ENCODE peak calls at places on chromosomes 12 and 14, in seven cellular contexts. One of them, this sample, is unnamed.

GRCh38 chr12:15304296-15304695 is 18.0 kb upstream of the PTPRO start:
- DNase-seq in HCT116: no peak
- DNase-seq in GM12878: no peak
- DNase-seq in K562: no peak
- DNase-seq in SK-N-SH: no peak
- DNase-seq in HepG2: no peak
- DNase-seq in H1: no peak
- DNase-seq in this sample: no peak

GRCh38 chr14:102949062-102949800 is 26.8 kb downstream of the AMN start:
- DNase-seq in HCT116: no peak
- DNase-seq in GM12878: no peak
- DNase-seq in SK-N-SH: no peak
- DNase-seq in H1: no peak
- DNase-seq in HepG2: no peak
- DNase-seq in K562: no peak
- DNase-seq in this sample: no peak

GRCh38 chr12:109720856-109721189 is 7.2 kb downstream of the FAM222A start:
- DNase-seq in K562: no peak
- DNase-seq in SK-N-SH: no peak
- DNase-seq in HepG2: no peak
- DNase-seq in HCT116: no peak
- DNase-seq in H1: no peak
- DNase-seq in GM12878: no peak
- DNase-seq in this sample: no peak

GRCh38 chr12:52402377-52402776 is 3.8 kb downstream of the KRT82 start:
- DNase-seq in HCT116: no peak
- DNase-seq in GM12878: no peak
- DNase-seq in H1: no peak
- DNase-seq in K562: no peak
- DNase-seq in SK-N-SH: no peak
- DNase-seq in HepG2: no peak
- DNase-seq in this sample: no peak

GRCh38 chr14:22994762-22995275 is 12.5 kb upstream of the AJUBA start:
- DNase-seq in HepG2: peak; percentile 67
- DNase-seq in K562: peak; percentile 46
- DNase-seq in GM12878: no peak
- DNase-seq in SK-N-SH: peak; percentile 77
- DNase-seq in H1: no peak
- DNase-seq in HCT116: no peak
- DNase-seq in this sample: no peak

GRCh38 chr14:36720657-36721056 is 59.0 kb downstream of the PAX9 start:
- DNase-seq in K562: no peak
- DNase-seq in SK-N-SH: no peak
- DNase-seq in H1: no peak
- DNase-seq in GM12878: no peak
- DNase-seq in HCT116: no peak
- DNase-seq in HepG2: no peak
- DNase-seq in this sample: no peak

GRCh38 chr12:19978193-19978592 is 390.1 kb upstream of the PDE3A start:
- DNase-seq in HCT116: no peak
- DNase-seq in HepG2: no peak
- DNase-seq in H1: no peak
- DNase-seq in K562: no peak
- DNase-seq in SK-N-SH: no peak
- DNase-seq in GM12878: no peak
- DNase-seq in this sample: no peak

GRCh38 chr12:27284751-27285150 is 40.7 kb downstream of the STK38L start:
- DNase-seq in GM12878: peak; percentile 89
- DNase-seq in HepG2: no peak
- DNase-seq in HCT116: no peak
- DNase-seq in SK-N-SH: no peak
- DNase-seq in K562: no peak
- DNase-seq in H1: no peak
- DNase-seq in this sample: no peak

GRCh38 chr12:116876151-116876869 is 4.9 kb downstream of the HRK start:
- DNase-seq in HCT116: no peak
- DNase-seq in GM12878: no peak
- DNase-seq in HepG2: no peak
- DNase-seq in SK-N-SH: peak; percentile 57
- DNase-seq in H1: peak; percentile 64
- DNase-seq in K562: no peak
- DNase-seq in this sample: no peak

GRCh38 chr12:116880817-116881324 is 370 bp downstream of the HRK start:
- DNase-seq in HCT116: no peak
- DNase-seq in SK-N-SH: peak; percentile 83
- DNase-seq in GM12878: no peak
- DNase-seq in K562: peak; percentile 70
- DNase-seq in HepG2: peak; percentile 27
- DNase-seq in H1: peak; percentile 75
- DNase-seq in this sample: peak; percentile 79

GRCh38 chr12:116880213-116880816 is 926 bp downstream of the HRK start:
- DNase-seq in SK-N-SH: peak; percentile 34
- DNase-seq in K562: no peak
- DNase-seq in HepG2: no peak
- DNase-seq in HCT116: no peak
- DNase-seq in GM12878: no peak
- DNase-seq in H1: no peak
- DNase-seq in this sample: no peak

GRCh38 chr12:116879509-116880212 is 1.6 kb downstream of the HRK start:
- DNase-seq in HCT116: no peak
- DNase-seq in HepG2: no peak
- DNase-seq in SK-N-SH: peak; percentile 51
- DNase-seq in K562: no peak
- DNase-seq in H1: peak; percentile 55
- DNase-seq in GM12878: no peak
- DNase-seq in this sample: no peak

DNA sequence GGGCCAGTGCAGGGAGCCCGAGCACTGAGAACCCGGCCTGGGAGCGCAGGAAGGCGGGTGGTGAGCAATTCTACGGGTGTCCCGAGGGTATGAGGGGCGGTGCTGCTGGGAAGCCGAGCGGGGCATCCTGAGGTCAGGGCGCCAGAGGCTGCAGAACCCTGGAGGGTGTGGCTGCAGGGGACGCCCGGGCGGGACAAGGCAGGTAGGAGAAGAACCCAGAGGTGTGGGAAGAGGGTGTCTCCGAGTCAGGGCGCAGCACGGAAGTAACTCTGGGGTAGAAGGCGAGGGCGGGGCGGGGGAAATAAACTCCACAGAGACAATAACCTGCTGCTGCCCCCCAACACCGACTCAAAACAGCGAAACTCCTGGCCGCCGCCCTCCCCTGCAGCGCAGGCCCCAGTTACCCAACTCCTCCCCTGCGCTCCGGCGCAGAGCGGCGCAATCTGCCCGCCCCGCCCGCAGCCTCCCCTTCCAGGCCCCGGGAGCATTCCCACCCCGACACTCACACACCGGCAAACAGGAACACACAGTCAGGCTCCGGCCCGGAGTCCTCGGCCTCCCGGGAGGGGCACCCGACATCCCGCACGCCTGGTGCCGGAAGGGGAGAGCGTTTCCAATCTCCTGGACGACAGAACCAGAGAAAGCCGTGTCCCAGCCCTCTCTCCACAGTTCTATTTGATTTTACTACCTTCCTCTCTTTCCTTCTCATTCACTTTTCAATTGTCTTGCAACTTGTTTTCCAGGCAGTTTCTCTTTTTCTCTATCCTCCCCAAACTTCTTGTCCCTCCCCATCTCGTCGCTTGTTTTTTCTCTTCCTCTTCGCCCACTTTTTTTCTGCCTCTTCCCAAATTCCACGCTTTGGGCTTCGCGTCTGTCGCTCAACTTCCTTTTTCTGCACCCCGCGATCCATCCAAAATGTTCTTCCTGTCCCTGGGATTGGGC is 2.4 kb downstream of the HRK start:
- DNase-seq in K562: no peak
- DNase-seq in H1: peak; percentile 71
- DNase-seq in SK-N-SH: peak; percentile 62
- DNase-seq in GM12878: no peak
- DNase-seq in HCT116: no peak
- DNase-seq in HepG2: no peak
- DNase-seq in this sample: peak; percentile 60
- TF ChIP-seq JUND in K562: no peak
- TF ChIP-seq JUND in H1: no peak
- TF ChIP-seq JUND in SK-N-SH: no peak
- TF ChIP-seq JUND in GM12878: no peak
- TF ChIP-seq JUND in HCT116: no peak
- TF ChIP-seq JUND in HepG2: no peak
- TF ChIP-seq JUND in this sample: no peak

GRCh38 chr14:24100982-24101494 is 6.9 kb downstream of the PCK2 start:
- DNase-seq in K562: no peak
- DNase-seq in GM12878: no peak
- DNase-seq in HCT116: no peak
- DNase-seq in H1: no peak
- DNase-seq in SK-N-SH: no peak
- DNase-seq in HepG2: no peak
- DNase-seq in this sample: no peak

GRCh38 chr14:24100197-24100981 is 6.3 kb downstream of the PCK2 start:
- DNase-seq in SK-N-SH: no peak
- DNase-seq in HCT116: no peak
- DNase-seq in GM12878: no peak
- DNase-seq in K562: no peak
- DNase-seq in HepG2: no peak
- DNase-seq in H1: no peak
- DNase-seq in this sample: no peak

GRCh38 chr14:24096545-24097181 is 2.6 kb downstream of the PCK2 start:
- DNase-seq in K562: no peak
- DNase-seq in GM12878: no peak
- DNase-seq in HCT116: no peak
- DNase-seq in HepG2: no peak
- DNase-seq in SK-N-SH: no peak
- DNase-seq in H1: no peak
- DNase-seq in this sample: no peak

GRCh38 chr14:24098229-24098926 is 4.3 kb downstream of the PCK2 start:
- DNase-seq in HepG2: no peak
- DNase-seq in H1: no peak
- DNase-seq in K562: no peak
- DNase-seq in GM12878: no peak
- DNase-seq in HCT116: no peak
- DNase-seq in SK-N-SH: no peak
- DNase-seq in this sample: no peak

DNA sequence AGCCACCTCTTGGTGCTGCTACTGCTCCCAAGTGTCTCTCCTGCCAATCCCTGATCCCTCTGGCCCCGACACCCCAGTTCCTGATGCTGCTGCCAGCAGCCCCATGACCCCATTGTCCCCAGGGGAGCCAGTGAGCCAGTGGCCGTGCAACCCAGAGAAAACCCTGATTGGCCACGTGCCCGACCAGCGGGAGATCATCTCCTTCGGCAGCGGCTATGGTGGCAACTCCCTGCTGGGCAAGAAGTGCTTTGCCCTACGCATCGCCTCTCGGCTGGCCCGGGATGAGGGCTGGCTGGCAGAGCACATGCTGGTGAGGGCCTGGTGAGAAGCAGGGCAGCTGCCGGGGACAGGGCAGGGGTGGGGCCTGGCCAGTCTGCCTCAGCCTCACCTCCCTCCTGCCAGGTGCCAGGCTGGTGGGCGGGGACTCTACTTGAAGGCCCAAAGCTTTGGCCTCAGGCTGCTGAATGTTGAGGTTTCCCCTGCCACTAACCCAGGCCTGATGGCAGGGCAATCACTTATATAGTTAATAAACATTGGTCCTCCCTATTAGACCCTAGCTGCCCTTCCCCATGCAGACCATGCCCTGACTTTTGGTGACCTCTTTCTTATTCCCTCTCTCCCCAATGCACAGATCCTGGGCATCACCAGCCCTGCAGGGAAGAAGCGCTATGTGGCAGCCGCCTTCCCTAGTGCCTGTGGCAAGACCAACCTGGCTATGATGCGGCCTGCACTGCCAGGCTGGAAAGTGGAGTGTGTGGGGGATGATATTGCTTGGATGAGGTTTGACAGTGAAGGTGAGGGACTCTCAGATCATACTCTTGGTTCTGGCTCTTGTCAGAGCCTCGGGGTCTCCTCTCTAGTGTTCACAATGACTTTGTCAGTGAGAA is 5.1 kb downstream of the PCK2 start:
- DNase-seq in HepG2: no peak
- DNase-seq in K562: no peak
- DNase-seq in HCT116: no peak
- DNase-seq in GM12878: no peak
- DNase-seq in H1: no peak
- DNase-seq in SK-N-SH: no peak
- DNase-seq in this sample: no peak
- TF ChIP-seq JUND in HepG2: no peak
- TF ChIP-seq JUND in K562: no peak
- TF ChIP-seq JUND in HCT116: no peak
- TF ChIP-seq JUND in GM12878: no peak
- TF ChIP-seq JUND in H1: no peak
- TF ChIP-seq JUND in SK-N-SH: no peak
- TF ChIP-seq JUND in this sample: no peak

GRCh38 chr14:101007765-101008164 is 104.2 kb upstream of the RTL1 start:
- DNase-seq in HepG2: no peak
- DNase-seq in H1: peak; percentile 14
- DNase-seq in HCT116: no peak
- DNase-seq in GM12878: no peak
- DNase-seq in K562: no peak
- DNase-seq in SK-N-SH: no peak
- DNase-seq in this sample: no peak

GRCh38 chr14:101005447-101005846 is 101.9 kb upstream of the RTL1 start:
- DNase-seq in K562: no peak
- DNase-seq in GM12878: no peak
- DNase-seq in SK-N-SH: no peak
- DNase-seq in HCT116: no peak
- DNase-seq in HepG2: no peak
- DNase-seq in H1: peak; percentile 35
- DNase-seq in this sample: no peak

GRCh38 chr14:101004954-101005353 is 101.4 kb upstream of the RTL1 start:
- DNase-seq in GM12878: no peak
- DNase-seq in HCT116: no peak
- DNase-seq in H1: peak; percentile 10
- DNase-seq in HepG2: no peak
- DNase-seq in SK-N-SH: no peak
- DNase-seq in K562: no peak
- DNase-seq in this sample: no peak

GRCh38 chr14:101007004-101007614 is 103.6 kb upstream of the RTL1 start:
- DNase-seq in HepG2: no peak
- DNase-seq in K562: no peak
- DNase-seq in GM12878: no peak
- DNase-seq in H1: no peak
- DNase-seq in SK-N-SH: no peak
- DNase-seq in HCT116: no peak
- DNase-seq in this sample: no peak

DNA sequence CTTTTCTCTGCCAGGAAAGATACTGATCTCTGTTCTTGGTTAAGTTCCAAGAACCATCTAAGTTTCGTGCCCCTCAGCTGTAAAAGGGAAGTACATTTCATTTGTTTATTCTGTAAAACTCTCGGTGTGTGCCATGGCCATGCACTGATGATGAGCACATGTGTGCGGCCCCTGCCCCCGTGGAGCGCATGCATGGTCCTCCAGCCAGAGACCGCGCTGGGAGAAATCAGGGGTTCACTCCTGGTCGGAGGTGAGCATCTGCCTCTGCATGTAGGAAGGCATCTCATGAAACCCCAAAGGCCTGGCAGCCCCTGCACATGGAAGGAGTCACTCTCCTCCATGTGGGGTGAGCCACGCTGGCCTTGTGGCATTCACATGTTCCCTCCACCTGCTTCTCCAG is 102.5 kb upstream of the RTL1 start:
- DNase-seq in GM12878: no peak
- DNase-seq in H1: peak; percentile 37
- DNase-seq in SK-N-SH: no peak
- DNase-seq in K562: no peak
- DNase-seq in HCT116: no peak
- DNase-seq in HepG2: no peak
- DNase-seq in this sample: no peak
- TF ChIP-seq JUND in GM12878: no peak
- TF ChIP-seq JUND in H1: no peak
- TF ChIP-seq JUND in SK-N-SH: no peak
- TF ChIP-seq JUND in K562: no peak
- TF ChIP-seq JUND in HCT116: no peak
- TF ChIP-seq JUND in HepG2: no peak
- TF ChIP-seq JUND in this sample: no peak

GRCh38 chr12:29611906-29612305 is 114.4 kb upstream of the OVCH1 start:
- DNase-seq in SK-N-SH: no peak
- DNase-seq in K562: no peak
- DNase-seq in HepG2: no peak
- DNase-seq in H1: no peak
- DNase-seq in GM12878: no peak
- DNase-seq in HCT116: no peak
- DNase-seq in this sample: no peak
- TF ChIP-seq JUND in SK-N-SH: no peak
- TF ChIP-seq JUND in K562: no peak
- TF ChIP-seq JUND in HepG2: no peak
- TF ChIP-seq JUND in H1: no peak
- TF ChIP-seq JUND in GM12878: no peak
- TF ChIP-seq JUND in HCT116: no peak
- TF ChIP-seq JUND in this sample: no peak